ENCODE peak calls at places on chromosomes 11 and 22, in seven cellular contexts. V is left lobe of liver, G is NCI-H2081 treated with DMSO at 0.1 percent for 48 hours, U is hepatocyte, Q is tibial artery, S is Right ventricle myocardium superior, P is endothelial cell. I is an unnamed sample.

GRCh38 chr11:126150256-126150655 is 61.2 kb downstream of the RPUSD4 start:
- DNase-seq in V (no peak), G (no peak), S (no peak), U (no peak), Q (no peak), P (no peak), I (no peak)

GRCh38 chr11:55936300-55936699 is at the start of gene OR5I1:
- DNase-seq in U (no peak), S (no peak), Q (no peak), V (no peak), G (no peak), P (no peak), I (no peak)

GRCh38 chr11:64165482-64165841 is 451 bp downstream of the MACROD1 start:
- DNase-seq in P (peak), V (no peak), S (peak), U (peak), G (no peak), Q (no peak), I (no peak)

GRCh38 chr11:3000032-3000961 is 8.2 kb upstream of the NAP1L4 start:
- DNase-seq in Q (no peak), G (peak), V (peak), S (peak), U (peak), P (no peak), I (peak)

GRCh38 chr11:123976770-123977560 is 616 bp downstream of the OR10S1 start:
- DNase-seq in V (no peak), S (no peak), U (no peak), G (no peak), Q (no peak), P (no peak), I (no peak)

GRCh38 chr22:17946691-17947367 is 77.5 kb downstream of the MICAL3 start:
- DNase-seq in V (no peak), Q (no peak), P (no peak), U (no peak), S (no peak), G (no peak), I (no peak)

GRCh38 chr22:40560994-40561515 is 75.5 kb downstream of the MRTFA start:
- DNase-seq in S (no peak), U (no peak), G (no peak), P (no peak), V (no peak), Q (no peak), I (no peak)

GRCh38 chr11:126007263-126007662 is 55.4 kb downstream of the CDON start:
- DNase-seq in P (no peak), G (no peak), V (no peak), Q (peak), S (no peak), U (peak), I (no peak)

GRCh38 chr11:35997908-35998307 is 54.0 kb downstream of the LDLRAD3 start:
- DNase-seq in G (no peak), Q (no peak), S (no peak), U (no peak), V (no peak), P (no peak), I (no peak)

GRCh38 chr22:19679476-19680099 is 34.7 kb upstream of the SEPTIN5 start:
- DNase-seq in G (no peak), P (peak), S (peak), U (no peak), Q (no peak), V (no peak), I (peak)

GRCh38 chr11:118605116-118605867 is 2.1 kb upstream of the PHLDB1 start:
- DNase-seq in G (no peak), Q (peak), V (no peak), U (peak), S (peak), P (no peak), I (peak)

GRCh38 chr11:75114465-75114864 is 17.8 kb upstream of the OR2AT4 start:
- DNase-seq in S (no peak), U (no peak), P (no peak), V (no peak), Q (no peak), G (no peak), I (no peak)

GRCh38 chr22:22957090-22957489 is 69.5 kb downstream of the IGLL5 start:
- DNase-seq in U (no peak), S (no peak), P (no peak), G (no peak), V (no peak), Q (no peak), I (no peak)

GRCh38 chr11:116738975-116739374 is 33.8 kb downstream of the BUD13 start:
- DNase-seq in S (no peak), Q (no peak), U (no peak), G (no peak), V (no peak), P (no peak), I (no peak)

GRCh38 chr11:64331569-64332371 is 8.2 kb upstream of the CCDC88B start:
- DNase-seq in V (no peak), P (peak), S (peak), U (peak), Q (peak), G (no peak), I (peak)

GRCh38 chr11:119093951-119094815 is 7.5 kb downstream of the DPAGT1 start:
- DNase-seq in P (peak), V (peak), U (peak), G (no peak), Q (no peak), S (no peak), I (no peak)

GRCh38 chr11:9756461-9756860 is 92.6 kb downstream of the SWAP70 start:
- DNase-seq in P (no peak), V (no peak), G (no peak), Q (no peak), S (no peak), U (no peak), I (no peak)

GRCh38 chr11:83972536-83972935 is 686.4 kb upstream of the CCDC90B start:
- DNase-seq in Q (no peak), P (no peak), G (no peak), U (no peak), S (no peak), V (no peak), I (no peak)

GRCh38 chr11:64123679-64124078 is 42.2 kb downstream of the MACROD1 start:
- DNase-seq in P (no peak), Q (no peak), V (no peak), S (no peak), U (no peak), G (no peak), I (no peak)

GRCh38 chr11:73239571-73240189 is 21.6 kb downstream of the P2RY2 start:
- DNase-seq in Q (no peak), P (no peak), G (no peak), V (peak), S (no peak), U (no peak), I (no peak)

GRCh38 chr11:117663389-117663788 is 133.6 kb downstream of the DSCAML1 start:
- DNase-seq in Q (no peak), U (no peak), G (no peak), V (no peak), P (no peak), S (no peak), I (no peak)

GRCh38 chr11:32729976-32730375 is 64.5 kb downstream of the CCDC73 start:
- DNase-seq in S (no peak), Q (no peak), G (no peak), V (no peak), U (no peak), P (no peak), I (no peak)

GRCh38 chr11:87304350-87304749 is 266.6 kb downstream of the TMEM135 start:
- DNase-seq in G (no peak), S (no peak), P (no peak), Q (no peak), V (no peak), U (no peak), I (no peak)

GRCh38 chr11:38014405-38014804 is 1416.4 kb upstream of the RAG2 start:
- DNase-seq in P (no peak), Q (no peak), V (no peak), S (no peak), U (no peak), G (no peak), I (no peak)

GRCh38 chr22:41948142-41948541 is 1.2 kb upstream of the CENPM start:
- DNase-seq in U (no peak), P (no peak), V (no peak), G (no peak), Q (no peak), S (no peak), I (no peak)

GRCh38 chr11:114102993-114103896 is 43.7 kb downstream of the ZBTB16 start:
- DNase-seq in G (no peak), U (no peak), Q (no peak), V (no peak), P (no peak), S (no peak), I (no peak)

GRCh38 chr22:20114506-20115475 is 1.1 kb upstream of the RANBP1 start:
- DNase-seq in S (peak), Q (no peak), U (no peak), P (no peak), G (no peak), V (no peak), I (no peak)

GRCh38 chr11:74345420-74345819 is 34.0 kb upstream of the P4HA3 start:
- DNase-seq in V (no peak), G (no peak), S (no peak), Q (no peak), P (no peak), U (no peak), I (no peak)

GRCh38 chr11:854601-855342 is 12.1 kb downstream of the TSPAN4 start:
- DNase-seq in S (no peak), G (no peak), P (no peak), V (no peak), U (no peak), Q (no peak), I (no peak)

GRCh38 chr11:114077482-114078305 is 18.2 kb downstream of the ZBTB16 start:
- DNase-seq in S (no peak), Q (no peak), G (no peak), U (peak), P (no peak), V (peak), I (no peak)

GRCh38 chr22:41009222-41009948 is 58.2 kb downstream of the RBX1 start:
- DNase-seq in P (no peak), S (no peak), G (no peak), V (no peak), U (no peak), Q (no peak), I (no peak)

GRCh38 chr22:17706451-17706900 is 67.8 kb downstream of the BID start:
- DNase-seq in U (peak), Q (peak), P (peak), S (no peak), V (no peak), G (no peak), I (peak)

GRCh38 chr11:65419460-65419772 is 3.2 kb upstream of the NEAT1 start:
- DNase-seq in S (peak), U (no peak), P (no peak), G (no peak), V (peak), Q (peak), I (no peak)

GRCh38 chr11:27088353-27088752 is 47.7 kb downstream of the BBOX1 start:
- DNase-seq in Q (no peak), P (no peak), U (no peak), G (no peak), S (no peak), V (no peak), I (no peak)

GRCh38 chr11:72821920-72822799 is 7.9 kb downstream of the ATG16L2 start:
- DNase-seq in Q (peak), S (peak), P (peak), V (peak), U (peak), G (no peak), I (peak)

GRCh38 chr11:114522818-114523217 is 36.9 kb downstream of the NXPE1 start:
- DNase-seq in P (no peak), G (no peak), V (no peak), Q (no peak), U (no peak), S (no peak), I (no peak)

I was measured in heart left ventricle.